ENCODE peak calls at places on chromosomes 2 and 18, in ten cellular contexts. I, O, L, J, C, Q, A, R, Y and H are unnamed samples.

GRCh38 chr18:50662177-50662576 is 102.3 kb downstream of the MAPK4 start:
- DNase-seq in J (peak; percentile 8), L (peak; percentile 37), Q (no peak), Y (no peak), O (no peak), R (peak; percentile 21), C (no peak), A (no peak), I (no peak), H (no peak)

GRCh38 chr2:195092341-195092740 is 564.7 kb upstream of the SLC39A10 start:
- DNase-seq in L (no peak), A (no peak), J (no peak), Q (no peak), R (no peak), O (no peak), C (no peak), I (no peak), Y (no peak), H (no peak)

GRCh38 chr2:190199530-190199929 is 120.1 kb downstream of the HIBCH start:
- DNase-seq in C (no peak), J (no peak), A (no peak), Y (no peak), L (no peak), R (no peak), I (no peak), O (no peak), Q (no peak), H (no peak)

GRCh38 chr18:7696846-7697245 is 129.7 kb downstream of the PTPRM start:
- DNase-seq in J (no peak), R (no peak), Q (no peak), Y (no peak), I (no peak), C (no peak), L (no peak), A (no peak), O (no peak), H (no peak)

GRCh38 chr2:74893332-74893731 is 59.4 kb downstream of the HK2 start:
- DNase-seq in Y (no peak), R (no peak), O (no peak), A (no peak), I (no peak), C (peak; percentile 57), L (no peak), Q (no peak), J (no peak), H (no peak)

GRCh38 chr18:55092166-55092565 is 132.9 kb upstream of the CCDC68 start:
- DNase-seq in R (no peak), L (no peak), Q (no peak), Y (no peak), J (no peak), O (no peak), A (no peak), C (no peak), I (no peak), H (no peak)

GRCh38 chr2:144099746-144100438 is 420.0 kb downstream of the ZEB2 start:
- DNase-seq in I (no peak), A (no peak), Y (no peak), O (no peak), C (no peak), Q (no peak), J (no peak), L (no peak), R (no peak), H (no peak)

GRCh38 chr2:23533014-23533730 is 148.2 kb downstream of the KLHL29 start:
- DNase-seq in I (no peak), Y (no peak), R (no peak), C (no peak), A (no peak), L (no peak), Q (no peak), J (no peak), O (no peak), H (no peak)

GRCh38 chr2:98917031-98917459 is 19.0 kb downstream of the CRACDL start:
- DNase-seq in L (no peak), Q (no peak), C (no peak), R (no peak), J (peak; percentile 8), A (no peak), Y (no peak), O (no peak), I (no peak), H (no peak)

GRCh38 chr2:72011356-72011661 is 136.4 kb downstream of the CYP26B1 start:
- DNase-seq in Y (peak; percentile 17), R (no peak), C (no peak), J (no peak), L (no peak), A (no peak), I (no peak), Q (no peak), O (no peak), H (no peak)
- TF ChIP-seq CTCF in Y (no peak), R (no peak), C (no peak), J (no peak), L (no peak), A (no peak), I (no peak), Q (no peak), O (no peak), H (no peak)

DNA sequence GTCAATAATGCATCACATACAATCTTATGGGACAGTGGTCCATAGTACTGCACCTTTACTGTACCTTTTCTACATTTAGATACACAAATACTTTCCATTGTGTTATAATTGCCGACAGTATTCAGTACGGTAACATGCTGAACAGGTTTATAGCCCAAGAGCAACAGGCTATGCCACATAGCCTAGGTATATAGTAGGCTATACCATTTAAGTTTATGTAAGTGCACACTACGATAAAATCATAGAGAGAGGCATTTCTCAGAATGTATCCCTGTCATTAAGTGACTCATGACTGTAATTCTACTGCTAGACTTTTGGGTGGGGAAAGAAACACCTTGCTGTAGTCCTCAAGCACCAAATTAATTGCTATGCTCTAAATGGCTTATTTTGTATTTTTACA is 714.1 kb upstream of the ID2 start:
- DNase-seq in O (no peak), Q (no peak), C (no peak), L (no peak), R (no peak), A (no peak), I (no peak), J (no peak), Y (no peak), H (no peak)
- H3K4me1 ChIP-seq in O (no peaks in the 10 kb centered on the region), Q (no peaks in the 10 kb centered on the region), C (no peaks in the 10 kb centered on the region), L (no peaks in the 10 kb centered on the region), R (no peaks in the 10 kb centered on the region), A (peaks cover 4% of the 10 kb centered on the region), I (no peaks in the 10 kb centered on the region), J (no peaks in the 10 kb centered on the region), Y (no peaks in the 10 kb centered on the region), H (no peaks in the 10 kb centered on the region)

DNA sequence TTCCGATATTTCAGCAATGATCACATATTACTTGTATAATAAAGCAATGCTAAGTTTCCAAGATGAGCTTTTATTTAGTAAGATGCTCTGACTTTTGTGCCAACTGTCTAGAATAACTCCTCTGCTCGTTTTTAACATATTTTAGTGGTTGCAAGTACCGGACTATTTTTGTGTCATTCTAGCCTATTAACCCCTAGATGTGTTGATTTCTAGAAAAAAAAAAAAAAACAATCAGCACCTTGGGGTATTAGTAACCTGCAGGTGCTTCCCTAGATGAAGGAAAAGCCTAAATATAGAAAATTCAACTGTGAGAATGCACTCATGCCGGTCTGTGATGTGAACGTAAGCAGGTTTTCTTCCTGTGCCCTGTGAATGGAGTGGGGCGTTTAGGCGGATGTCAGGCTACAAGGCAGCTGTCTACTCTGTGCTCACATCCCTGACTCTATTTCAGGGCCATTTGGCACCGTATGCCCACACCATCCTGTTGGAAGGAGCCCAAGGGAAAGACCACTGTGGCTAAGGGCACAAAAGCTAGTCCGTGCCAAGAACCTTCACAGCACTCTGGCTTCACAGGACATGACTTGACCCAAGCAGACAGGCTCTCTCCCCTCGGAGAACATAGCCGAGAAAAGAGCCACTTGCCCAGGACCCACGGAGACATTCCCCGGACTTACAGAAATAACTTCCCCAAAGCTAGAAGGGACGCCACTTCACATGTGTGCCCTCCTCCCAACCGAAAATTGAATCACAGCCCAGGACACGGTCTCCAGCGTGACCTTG is 60.9 kb upstream of the AGAP1 start:
- DNase-seq in Q (no peak), I (no peak), L (no peak), Y (no peak), O (no peak), C (no peak), A (no peak), J (no peak), R (no peak), H (peak; percentile 74)
- TF ChIP-seq POLR2AphosphoS5 in Q (no peak), I (no peak), L (no peak), Y (no peak), O (no peak), C (no peak), A (no peak), J (no peak), R (no peak), H (no peak)

GRCh38 chr2:204871246-204871953 is 326.1 kb downstream of the PARD3B start:
- DNase-seq in I (no peak), L (no peak), J (no peak), R (peak; percentile 16), Q (no peak), O (no peak), C (peak; percentile 15), Y (no peak), A (no peak), H (no peak)
- TF ChIP-seq CTCF in I (no peak), L (no peak), J (no peak), R (peak; percentile 46), Q (peak; percentile 18), O (peak; percentile 29), C (peak; percentile 64), Y (peak; percentile 13), A (peak; percentile 10), H (no peak)

GRCh38 chr2:218260742-218261423 is at the start of gene GPBAR1:
- DNase-seq in Q (peak; percentile 42), Y (peak; percentile 72), A (no peak), O (no peak), L (no peak), C (no peak), R (peak; percentile 41), J (no peak), I (peak; percentile 47), H (no peak)
- H3K4me1 ChIP-seq in Q (peaks cover 74% of the 10 kb centered on the region), Y (peaks cover 93% of the 10 kb centered on the region), A (peaks cover 19% of the 10 kb centered on the region), O (peaks cover 34% of the 10 kb centered on the region), L (peaks cover 13% of the 10 kb centered on the region), C (peaks cover 8% of the 10 kb centered on the region), R (peaks cover 52% of the 10 kb centered on the region), J (peaks cover 5% of the 10 kb centered on the region), I (no peaks in the 10 kb centered on the region), H (peaks cover 21% of the 10 kb centered on the region)

GRCh38 chr2:169798718-169799495 is at the start of gene SSB:
- DNase-seq in C (no peak), Q (peak; percentile 94), A (peak; percentile 80), J (peak; percentile 82), I (peak; percentile 84), O (peak; percentile 85), Y (peak; percentile 90), L (peak; percentile 100), R (peak; percentile 89), H (peak; percentile 98)
- TF ChIP-seq POLR2AphosphoS5 in C (peak; percentile 97), Q (peak; percentile 83), A (peak; percentile 84), J (peak; percentile 98), I (peak; percentile 74), O (peak; percentile 81), Y (peak; percentile 89), L (peak; percentile 98), R (peak; percentile 99), H (peak; percentile 95)